ENCODE peak calls at places on chromosomes 12 and 14, in four cellular contexts. Y, V, S and R are unnamed samples.

GRCh38 chr12:51401900-51402299 is 10.7 kb upstream of the GALNT6 start:
- DNase-seq in Y (no peak), V (peak; percentile 20), S (no peak), R (no peak)

GRCh38 chr12:102950107-102950949 is 7.1 kb upstream of the ASCL1 start:
- DNase-seq in Y (no peak), V (peak; percentile 89), S (no peak), R (no peak)

GRCh38 chr12:82730832-82731497 is 44.3 kb downstream of the TMTC2 start:
- DNase-seq in Y (no peak), V (no peak), S (no peak), R (no peak)

GRCh38 chr12:16359512-16360491 is 12.4 kb downstream of the MGST1 start:
- DNase-seq in Y (no peak), V (peak; percentile 96), S (no peak), R (peak; percentile 46)

GRCh38 chr14:76262591-76262990 is 110.9 kb downstream of the GPATCH2L start:
- DNase-seq in Y (no peak), V (peak; percentile 13), S (no peak), R (no peak)

GRCh38 chr14:34229140-34229539 is 232.9 kb downstream of the SPTSSA start:
- DNase-seq in Y (no peak), V (no peak), S (no peak), R (no peak)

GRCh38 chr12:6524648-6525047 is 9.7 kb upstream of the GAPDH start:
- DNase-seq in Y (no peak), V (no peak), S (no peak), R (no peak)

GRCh38 chr14:78598046-78598652 is 428.0 kb downstream of the NRXN3 start:
- DNase-seq in Y (peak; percentile 13), V (peak; percentile 92), S (peak; percentile 8), R (peak; percentile 32)

GRCh38 chr14:22399776-22400175 is 189.2 kb downstream of the DAD1 start:
- DNase-seq in Y (no peak), V (no peak), S (no peak), R (no peak)